ENCODE peak calls at places on chromosome 2, in eight cellular contexts. One of them, this sample, is unnamed.

GRCh38 chr2:37676274-37676673 is 4.8 kb upstream of the CDC42EP3 start:
- DNase-seq in A549: peak
- DNase-seq in NCI-H345: no peak
- DNase-seq in astrocyte of the cerebellum: peak
- DNase-seq in gastrocnemius medialis: no peak
- DNase-seq in stimulated activated naive B cell treated with anti-CD40 and anti-IgM and Interleukin-4, amounts not matched to agents 10 μg/mL and 1 μg/mL and 100 μg/mL, for 72 hours: no peak
- DNase-seq in AG04450: no peak
- DNase-seq in activated CD4-positive, alpha-beta T cell treated with anti-CD3 and anti-CD28 coated beads, Interleukin-2, amount 50 U/mL, for 24 hours: no peak
- DNase-seq in this sample: no peak

GRCh38 chr2:62547849-62548248 is 41.9 kb upstream of the TMEM17 start:
- DNase-seq in A549: no peak
- DNase-seq in NCI-H345: no peak
- DNase-seq in astrocyte of the cerebellum: no peak
- DNase-seq in gastrocnemius medialis: no peak
- DNase-seq in stimulated activated naive B cell treated with anti-CD40 and anti-IgM and Interleukin-4, amounts not matched to agents 10 μg/mL and 1 μg/mL and 100 μg/mL, for 72 hours: no peak
- DNase-seq in AG04450: no peak
- DNase-seq in activated CD4-positive, alpha-beta T cell treated with anti-CD3 and anti-CD28 coated beads, Interleukin-2, amount 50 U/mL, for 24 hours: no peak
- DNase-seq in this sample: no peak

GRCh38 chr2:162153608-162154224 is 1.7 kb upstream of the GCG start:
- DNase-seq in A549: peak
- DNase-seq in NCI-H345: peak
- DNase-seq in astrocyte of the cerebellum: peak
- DNase-seq in gastrocnemius medialis: no peak
- DNase-seq in stimulated activated naive B cell treated with anti-CD40 and anti-IgM and Interleukin-4, amounts not matched to agents 10 μg/mL and 1 μg/mL and 100 μg/mL, for 72 hours: peak
- DNase-seq in AG04450: no peak
- DNase-seq in activated CD4-positive, alpha-beta T cell treated with anti-CD3 and anti-CD28 coated beads, Interleukin-2, amount 50 U/mL, for 24 hours: peak
- DNase-seq in this sample: no peak

GRCh38 chr2:167209784-167210183 is 321.5 kb downstream of the XIRP2 start:
- DNase-seq in A549: no peak
- DNase-seq in NCI-H345: no peak
- DNase-seq in astrocyte of the cerebellum: no peak
- DNase-seq in gastrocnemius medialis: no peak
- DNase-seq in stimulated activated naive B cell treated with anti-CD40 and anti-IgM and Interleukin-4, amounts not matched to agents 10 μg/mL and 1 μg/mL and 100 μg/mL, for 72 hours: no peak
- DNase-seq in AG04450: no peak
- DNase-seq in activated CD4-positive, alpha-beta T cell treated with anti-CD3 and anti-CD28 coated beads, Interleukin-2, amount 50 U/mL, for 24 hours: no peak
- DNase-seq in this sample: no peak

GRCh38 chr2:106792671-106793070 is 93.3 kb downstream of the ST6GAL2 start:
- DNase-seq in A549: no peak
- DNase-seq in NCI-H345: no peak
- DNase-seq in astrocyte of the cerebellum: no peak
- DNase-seq in gastrocnemius medialis: no peak
- DNase-seq in stimulated activated naive B cell treated with anti-CD40 and anti-IgM and Interleukin-4, amounts not matched to agents 10 μg/mL and 1 μg/mL and 100 μg/mL, for 72 hours: no peak
- DNase-seq in AG04450: no peak
- DNase-seq in activated CD4-positive, alpha-beta T cell treated with anti-CD3 and anti-CD28 coated beads, Interleukin-2, amount 50 U/mL, for 24 hours: no peak
- DNase-seq in this sample: no peak

GRCh38 chr2:95328386-95329125 is 31.4 kb downstream of the KCNIP3 start:
- DNase-seq in A549: no peak
- DNase-seq in NCI-H345: no peak
- DNase-seq in astrocyte of the cerebellum: no peak
- DNase-seq in gastrocnemius medialis: no peak
- DNase-seq in stimulated activated naive B cell treated with anti-CD40 and anti-IgM and Interleukin-4, amounts not matched to agents 10 μg/mL and 1 μg/mL and 100 μg/mL, for 72 hours: no peak
- DNase-seq in AG04450: no peak
- DNase-seq in activated CD4-positive, alpha-beta T cell treated with anti-CD3 and anti-CD28 coated beads, Interleukin-2, amount 50 U/mL, for 24 hours: no peak
- DNase-seq in this sample: no peak

GRCh38 chr2:100178085-100178788 is 35.8 kb upstream of the AFF3 start:
- DNase-seq in A549: peak
- DNase-seq in NCI-H345: no peak
- DNase-seq in astrocyte of the cerebellum: no peak
- DNase-seq in gastrocnemius medialis: no peak
- DNase-seq in stimulated activated naive B cell treated with anti-CD40 and anti-IgM and Interleukin-4, amounts not matched to agents 10 μg/mL and 1 μg/mL and 100 μg/mL, for 72 hours: peak
- DNase-seq in AG04450: no peak
- DNase-seq in activated CD4-positive, alpha-beta T cell treated with anti-CD3 and anti-CD28 coated beads, Interleukin-2, amount 50 U/mL, for 24 hours: peak
- DNase-seq in this sample: no peak

GRCh38 chr2:64133828-64134227 is 10.4 kb downstream of the PELI1 start:
- DNase-seq in A549: no peak
- DNase-seq in NCI-H345: no peak
- DNase-seq in astrocyte of the cerebellum: no peak
- DNase-seq in gastrocnemius medialis: no peak
- DNase-seq in stimulated activated naive B cell treated with anti-CD40 and anti-IgM and Interleukin-4, amounts not matched to agents 10 μg/mL and 1 μg/mL and 100 μg/mL, for 72 hours: no peak
- DNase-seq in AG04450: peak
- DNase-seq in activated CD4-positive, alpha-beta T cell treated with anti-CD3 and anti-CD28 coated beads, Interleukin-2, amount 50 U/mL, for 24 hours: no peak
- DNase-seq in this sample: no peak

GRCh38 chr2:29281086-29281485 is 165.9 kb downstream of the CLIP4 start:
- DNase-seq in A549: no peak
- DNase-seq in NCI-H345: no peak
- DNase-seq in astrocyte of the cerebellum: no peak
- DNase-seq in gastrocnemius medialis: no peak
- DNase-seq in stimulated activated naive B cell treated with anti-CD40 and anti-IgM and Interleukin-4, amounts not matched to agents 10 μg/mL and 1 μg/mL and 100 μg/mL, for 72 hours: no peak
- DNase-seq in AG04450: no peak
- DNase-seq in activated CD4-positive, alpha-beta T cell treated with anti-CD3 and anti-CD28 coated beads, Interleukin-2, amount 50 U/mL, for 24 hours: no peak
- DNase-seq in this sample: peak

GRCh38 chr2:127153691-127154158 is 46.8 kb upstream of the BIN1 start:
- DNase-seq in A549: peak
- DNase-seq in NCI-H345: no peak
- DNase-seq in astrocyte of the cerebellum: peak
- DNase-seq in gastrocnemius medialis: peak
- DNase-seq in stimulated activated naive B cell treated with anti-CD40 and anti-IgM and Interleukin-4, amounts not matched to agents 10 μg/mL and 1 μg/mL and 100 μg/mL, for 72 hours: no peak
- DNase-seq in AG04450: peak
- DNase-seq in activated CD4-positive, alpha-beta T cell treated with anti-CD3 and anti-CD28 coated beads, Interleukin-2, amount 50 U/mL, for 24 hours: no peak
- DNase-seq in this sample: no peak

GRCh38 chr2:41381701-41382100 is 666.1 kb upstream of the PKDCC start:
- DNase-seq in A549: no peak
- DNase-seq in NCI-H345: no peak
- DNase-seq in astrocyte of the cerebellum: no peak
- DNase-seq in gastrocnemius medialis: no peak
- DNase-seq in stimulated activated naive B cell treated with anti-CD40 and anti-IgM and Interleukin-4, amounts not matched to agents 10 μg/mL and 1 μg/mL and 100 μg/mL, for 72 hours: no peak
- DNase-seq in AG04450: no peak
- DNase-seq in activated CD4-positive, alpha-beta T cell treated with anti-CD3 and anti-CD28 coated beads, Interleukin-2, amount 50 U/mL, for 24 hours: no peak
- DNase-seq in this sample: no peak

GRCh38 chr2:206615417-206616089 is 26.7 kb upstream of the FAM237A start:
- DNase-seq in A549: peak
- DNase-seq in NCI-H345: no peak
- DNase-seq in astrocyte of the cerebellum: no peak
- DNase-seq in gastrocnemius medialis: no peak
- DNase-seq in stimulated activated naive B cell treated with anti-CD40 and anti-IgM and Interleukin-4, amounts not matched to agents 10 μg/mL and 1 μg/mL and 100 μg/mL, for 72 hours: no peak
- DNase-seq in AG04450: no peak
- DNase-seq in activated CD4-positive, alpha-beta T cell treated with anti-CD3 and anti-CD28 coated beads, Interleukin-2, amount 50 U/mL, for 24 hours: no peak
- DNase-seq in this sample: no peak

GRCh38 chr2:224802407-224802806 is 86.2 kb upstream of the CCDC195 start:
- DNase-seq in A549: no peak
- DNase-seq in NCI-H345: no peak
- DNase-seq in astrocyte of the cerebellum: no peak
- DNase-seq in gastrocnemius medialis: no peak
- DNase-seq in stimulated activated naive B cell treated with anti-CD40 and anti-IgM and Interleukin-4, amounts not matched to agents 10 μg/mL and 1 μg/mL and 100 μg/mL, for 72 hours: no peak
- DNase-seq in AG04450: no peak
- DNase-seq in activated CD4-positive, alpha-beta T cell treated with anti-CD3 and anti-CD28 coated beads, Interleukin-2, amount 50 U/mL, for 24 hours: no peak
- DNase-seq in this sample: no peak

GRCh38 chr2:108637304-108637669 is 82.0 kb upstream of the RANBP2 start:
- DNase-seq in A549: no peak
- DNase-seq in NCI-H345: no peak
- DNase-seq in astrocyte of the cerebellum: peak
- DNase-seq in gastrocnemius medialis: peak
- DNase-seq in stimulated activated naive B cell treated with anti-CD40 and anti-IgM and Interleukin-4, amounts not matched to agents 10 μg/mL and 1 μg/mL and 100 μg/mL, for 72 hours: no peak
- DNase-seq in AG04450: no peak
- DNase-seq in activated CD4-positive, alpha-beta T cell treated with anti-CD3 and anti-CD28 coated beads, Interleukin-2, amount 50 U/mL, for 24 hours: no peak
- DNase-seq in this sample: no peak

GRCh38 chr2:54191361-54192130 is 64.5 kb downstream of the TSPYL6 start:
- DNase-seq in A549: no peak
- DNase-seq in NCI-H345: no peak
- DNase-seq in astrocyte of the cerebellum: no peak
- DNase-seq in gastrocnemius medialis: no peak
- DNase-seq in stimulated activated naive B cell treated with anti-CD40 and anti-IgM and Interleukin-4, amounts not matched to agents 10 μg/mL and 1 μg/mL and 100 μg/mL, for 72 hours: no peak
- DNase-seq in AG04450: no peak
- DNase-seq in activated CD4-positive, alpha-beta T cell treated with anti-CD3 and anti-CD28 coated beads, Interleukin-2, amount 50 U/mL, for 24 hours: no peak
- DNase-seq in this sample: no peak

GRCh38 chr2:223526106-223526505 is 76.1 kb downstream of the SCG2 start:
- DNase-seq in A549: no peak
- DNase-seq in NCI-H345: no peak
- DNase-seq in astrocyte of the cerebellum: no peak
- DNase-seq in gastrocnemius medialis: no peak
- DNase-seq in stimulated activated naive B cell treated with anti-CD40 and anti-IgM and Interleukin-4, amounts not matched to agents 10 μg/mL and 1 μg/mL and 100 μg/mL, for 72 hours: no peak
- DNase-seq in AG04450: no peak
- DNase-seq in activated CD4-positive, alpha-beta T cell treated with anti-CD3 and anti-CD28 coated beads, Interleukin-2, amount 50 U/mL, for 24 hours: no peak
- DNase-seq in this sample: no peak

This sample was measured in coronary artery.